ENCODE peak calls at places on chromosome 5, in seven cellular contexts. One of them, this sample, is unnamed.

GRCh38 chr5:179143446-179143845 is 83.3 kb downstream of the ZNF354C start:
- DNase-seq in transverse colon: no peak
- DNase-seq in HCT116: peak; percentile 36
- DNase-seq in stomach: no peak
- DNase-seq in esophagus muscularis mucosa: no peak
- DNase-seq in sigmoid colon: no peak
- DNase-seq in K562: peak; percentile 34
- DNase-seq in this sample: no peak

GRCh38 chr5:146390469-146390868 is 51.8 kb downstream of the POU4F3 start:
- DNase-seq in K562: peak; percentile 37
- DNase-seq in sigmoid colon: no peak
- DNase-seq in HCT116: peak; percentile 6
- DNase-seq in esophagus muscularis mucosa: no peak
- DNase-seq in stomach: no peak
- DNase-seq in transverse colon: no peak
- DNase-seq in this sample: no peak

GRCh38 chr5:66561366-66561990 is 34.7 kb upstream of the MAST4 start:
- DNase-seq in transverse colon: no peak
- DNase-seq in HCT116: no peak
- DNase-seq in stomach: no peak
- DNase-seq in esophagus muscularis mucosa: no peak
- DNase-seq in K562: no peak
- DNase-seq in sigmoid colon: no peak
- DNase-seq in this sample: no peak

GRCh38 chr5:14399054-14399657 is 182.4 kb upstream of the OTULINL start:
- DNase-seq in K562: peak; percentile 54
- DNase-seq in stomach: no peak
- DNase-seq in transverse colon: no peak
- DNase-seq in esophagus muscularis mucosa: no peak
- DNase-seq in HCT116: peak; percentile 21
- DNase-seq in sigmoid colon: no peak
- DNase-seq in this sample: peak; percentile 25

GRCh38 chr5:150574818-150575537 is 65.5 kb upstream of the SYNPO start:
- DNase-seq in stomach: no peak
- DNase-seq in sigmoid colon: peak; percentile 56
- DNase-seq in esophagus muscularis mucosa: no peak
- DNase-seq in K562: no peak
- DNase-seq in transverse colon: no peak
- DNase-seq in HCT116: no peak
- DNase-seq in this sample: no peak

GRCh38 chr5:71974622-71975021 is 132.7 kb upstream of the MAP1B start:
- DNase-seq in HCT116: no peak
- DNase-seq in K562: no peak
- DNase-seq in sigmoid colon: no peak
- DNase-seq in transverse colon: no peak
- DNase-seq in esophagus muscularis mucosa: peak; percentile 89
- DNase-seq in stomach: no peak
- DNase-seq in this sample: no peak

GRCh38 chr5:54738118-54738972 is 220.8 kb downstream of the SNX18 start:
- DNase-seq in K562: peak; percentile 94
- DNase-seq in HCT116: no peak
- DNase-seq in esophagus muscularis mucosa: peak; percentile 91
- DNase-seq in transverse colon: peak; percentile 60
- DNase-seq in sigmoid colon: peak; percentile 82
- DNase-seq in stomach: peak; percentile 77
- DNase-seq in this sample: no peak

GRCh38 chr5:31913796-31914188 is 260.3 kb downstream of the GOLPH3 start:
- DNase-seq in stomach: no peak
- DNase-seq in transverse colon: no peak
- DNase-seq in HCT116: no peak
- DNase-seq in sigmoid colon: no peak
- DNase-seq in esophagus muscularis mucosa: no peak
- DNase-seq in K562: no peak
- DNase-seq in this sample: no peak

GRCh38 chr5:107570805-107571531 is 99.8 kb downstream of the EFNA5 start:
- DNase-seq in sigmoid colon: no peak
- DNase-seq in stomach: peak; percentile 31
- DNase-seq in HCT116: no peak
- DNase-seq in transverse colon: peak; percentile 55
- DNase-seq in esophagus muscularis mucosa: no peak
- DNase-seq in K562: no peak
- DNase-seq in this sample: no peak

GRCh38 chr5:145943674-145944121 is 7.3 kb downstream of the SH3RF2 start:
- DNase-seq in K562: peak; percentile 38
- DNase-seq in sigmoid colon: no peak
- DNase-seq in esophagus muscularis mucosa: no peak
- DNase-seq in stomach: peak; percentile 56
- DNase-seq in HCT116: peak; percentile 23
- DNase-seq in transverse colon: peak; percentile 44
- DNase-seq in this sample: no peak

GRCh38 chr5:133709074-133709676 is 96.8 kb upstream of the FSTL4 start:
- DNase-seq in stomach: no peak
- DNase-seq in sigmoid colon: peak; percentile 47
- DNase-seq in K562: no peak
- DNase-seq in transverse colon: no peak
- DNase-seq in HCT116: no peak
- DNase-seq in esophagus muscularis mucosa: no peak
- DNase-seq in this sample: no peak

GRCh38 chr5:104247260-104247659 is 684.7 kb upstream of the NUDT12 start:
- DNase-seq in stomach: no peak
- DNase-seq in transverse colon: peak; percentile 9
- DNase-seq in esophagus muscularis mucosa: no peak
- DNase-seq in HCT116: no peak
- DNase-seq in K562: peak; percentile 1
- DNase-seq in sigmoid colon: no peak
- DNase-seq in this sample: no peak

GRCh38 chr5:116640236-116640635 is 65.6 kb upstream of the SEMA6A start:
- DNase-seq in esophagus muscularis mucosa: no peak
- DNase-seq in transverse colon: no peak
- DNase-seq in sigmoid colon: no peak
- DNase-seq in stomach: no peak
- DNase-seq in K562: no peak
- DNase-seq in HCT116: no peak
- DNase-seq in this sample: no peak

GRCh38 chr5:154813736-154814135 is 36.7 kb downstream of the FAXDC2 start:
- DNase-seq in sigmoid colon: no peak
- DNase-seq in HCT116: no peak
- DNase-seq in esophagus muscularis mucosa: no peak
- DNase-seq in stomach: no peak
- DNase-seq in transverse colon: no peak
- DNase-seq in K562: no peak
- DNase-seq in this sample: no peak

GRCh38 chr5:14501353-14502162 is 80.0 kb upstream of the OTULINL start:
- DNase-seq in sigmoid colon: no peak
- DNase-seq in esophagus muscularis mucosa: no peak
- DNase-seq in stomach: no peak
- DNase-seq in HCT116: no peak
- DNase-seq in K562: no peak
- DNase-seq in transverse colon: no peak
- DNase-seq in this sample: no peak

GRCh38 chr5:50715001-50715400 is 48.6 kb downstream of the PARP8 start:
- DNase-seq in HCT116: no peak
- DNase-seq in sigmoid colon: no peak
- DNase-seq in K562: no peak
- DNase-seq in esophagus muscularis mucosa: no peak
- DNase-seq in transverse colon: no peak
- DNase-seq in stomach: no peak
- DNase-seq in this sample: no peak

GRCh38 chr5:68656936-68657857 is 436.6 kb upstream of the SLC30A5 start:
- DNase-seq in transverse colon: no peak
- DNase-seq in K562: no peak
- DNase-seq in sigmoid colon: no peak
- DNase-seq in stomach: no peak
- DNase-seq in esophagus muscularis mucosa: no peak
- DNase-seq in HCT116: no peak
- DNase-seq in this sample: no peak

GRCh38 chr5:119318256-119318914 is 37.4 kb upstream of the TNFAIP8 start:
- DNase-seq in stomach: no peak
- DNase-seq in esophagus muscularis mucosa: no peak
- DNase-seq in HCT116: no peak
- DNase-seq in sigmoid colon: no peak
- DNase-seq in K562: peak; percentile 68
- DNase-seq in transverse colon: no peak
- DNase-seq in this sample: no peak

GRCh38 chr5:1161108-1161831 is 40.1 kb upstream of the SLC6A19 start:
- DNase-seq in esophagus muscularis mucosa: no peak
- DNase-seq in sigmoid colon: no peak
- DNase-seq in transverse colon: peak; percentile 65
- DNase-seq in K562: no peak
- DNase-seq in stomach: peak; percentile 56
- DNase-seq in HCT116: peak; percentile 69
- DNase-seq in this sample: peak; percentile 78

GRCh38 chr5:179129607-179130071 is 69.5 kb downstream of the ZNF354C start:
- DNase-seq in HCT116: no peak
- DNase-seq in transverse colon: no peak
- DNase-seq in stomach: no peak
- DNase-seq in esophagus muscularis mucosa: no peak
- DNase-seq in K562: no peak
- DNase-seq in sigmoid colon: no peak
- DNase-seq in this sample: no peak

DNA sequence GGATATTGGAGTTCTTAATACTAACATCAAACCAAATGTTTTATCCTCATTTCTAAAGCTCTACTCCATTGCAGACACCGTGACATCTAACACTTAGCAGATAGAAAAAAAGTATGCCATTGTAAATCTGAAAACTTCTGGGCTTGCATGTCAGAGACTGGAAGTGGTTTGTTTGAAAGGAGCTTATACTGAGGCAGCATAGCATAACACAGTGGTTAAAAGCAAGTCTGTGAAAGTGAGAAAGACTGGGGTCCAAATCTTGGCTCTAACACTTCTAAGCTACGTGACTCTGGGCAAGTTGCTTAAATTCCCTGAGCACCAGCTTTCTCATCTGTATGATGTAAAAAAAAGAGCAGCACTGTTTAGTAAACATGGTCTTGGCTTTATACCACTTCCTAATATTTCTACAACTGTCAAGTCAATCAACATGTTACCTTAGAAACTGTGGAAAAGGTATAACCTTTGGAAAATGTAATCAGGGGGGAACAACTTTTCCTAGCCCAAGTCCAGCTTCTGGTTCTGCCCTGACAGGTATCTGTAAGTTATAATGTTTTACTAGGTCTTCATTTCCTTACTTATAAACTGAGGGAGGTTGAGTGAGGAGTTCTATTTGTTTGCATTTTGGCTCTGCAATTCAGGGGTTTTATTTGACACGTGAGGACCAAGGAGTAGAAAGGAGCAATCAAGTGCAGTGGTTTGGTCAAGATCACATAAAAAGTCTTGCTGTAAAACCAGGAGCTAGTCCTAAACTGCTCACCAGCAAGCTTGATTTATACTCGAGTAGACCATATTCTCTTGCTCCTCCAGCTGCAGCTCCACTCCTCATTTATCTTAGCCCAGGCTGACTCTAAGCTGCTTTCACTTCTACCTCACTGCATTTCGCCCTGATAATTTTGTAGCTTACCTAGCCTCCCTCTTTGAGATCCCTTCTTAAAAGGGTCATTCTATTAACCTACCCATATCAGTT is 541.0 kb downstream of the RAB3C start:
- DNase-seq in K562: no peak
- DNase-seq in transverse colon: no peak
- DNase-seq in stomach: no peak
- DNase-seq in esophagus muscularis mucosa: no peak
- DNase-seq in sigmoid colon: peak; percentile 72
- DNase-seq in HCT116: no peak
- DNase-seq in this sample: no peak
- TF ChIP-seq POLR2AphosphoS5 in K562: no peak
- TF ChIP-seq POLR2AphosphoS5 in transverse colon: peak; percentile 36
- TF ChIP-seq POLR2AphosphoS5 in stomach: no peak
- TF ChIP-seq POLR2AphosphoS5 in esophagus muscularis mucosa: no peak
- TF ChIP-seq POLR2AphosphoS5 in sigmoid colon: peak; percentile 40
- TF ChIP-seq POLR2AphosphoS5 in HCT116: no peak
- TF ChIP-seq POLR2AphosphoS5 in this sample: no peak

DNA sequence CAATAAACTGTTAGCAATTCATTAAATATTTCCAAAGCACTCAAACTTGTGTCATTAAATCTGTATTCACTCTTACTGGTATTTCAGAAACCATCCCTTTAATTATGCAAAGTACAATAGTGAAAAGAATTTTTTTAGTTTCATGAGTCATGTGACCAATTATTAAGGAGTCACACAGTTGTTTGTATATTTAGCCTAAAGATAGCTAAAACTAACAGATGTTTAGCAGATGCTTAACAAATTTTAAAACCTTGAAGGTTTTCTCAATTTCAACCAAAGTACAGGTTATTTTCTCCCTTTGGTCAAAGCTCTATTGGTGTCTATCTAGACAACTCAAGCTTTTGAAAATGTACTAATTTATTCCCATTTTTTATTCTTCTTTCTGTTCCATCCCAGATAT is 44.1 kb downstream of the PJA2 start:
- DNase-seq in sigmoid colon: no peak
- DNase-seq in stomach: no peak
- DNase-seq in esophagus muscularis mucosa: no peak
- DNase-seq in HCT116: no peak
- DNase-seq in transverse colon: no peak
- DNase-seq in K562: no peak
- DNase-seq in this sample: no peak
- H3K27ac ChIP-seq in sigmoid colon: no peak overlapping the region
- H3K27ac ChIP-seq in stomach: no peak overlapping the region
- H3K27ac ChIP-seq in esophagus muscularis mucosa: no peak overlapping the region
- H3K27ac ChIP-seq in HCT116: no peak overlapping the region
- H3K27ac ChIP-seq in transverse colon: no peak overlapping the region
- H3K27ac ChIP-seq in K562: no peak overlapping the region
- H3K27ac ChIP-seq in this sample: no peak overlapping the region

GRCh38 chr5:151678713-151679112 is 8.0 kb downstream of the SPARC start:
- DNase-seq in sigmoid colon: peak; percentile 45
- DNase-seq in K562: no peak
- DNase-seq in esophagus muscularis mucosa: no peak
- DNase-seq in transverse colon: no peak
- DNase-seq in HCT116: no peak
- DNase-seq in stomach: no peak
- DNase-seq in this sample: no peak

GRCh38 chr5:151678146-151678545 is 8.6 kb downstream of the SPARC start:
- DNase-seq in K562: no peak
- DNase-seq in HCT116: no peak
- DNase-seq in stomach: no peak
- DNase-seq in sigmoid colon: peak; percentile 65
- DNase-seq in transverse colon: no peak
- DNase-seq in esophagus muscularis mucosa: no peak
- DNase-seq in this sample: no peak

GRCh38 chr5:151676719-151677118 is 10.0 kb downstream of the SPARC start:
- DNase-seq in HCT116: no peak
- DNase-seq in transverse colon: no peak
- DNase-seq in sigmoid colon: no peak
- DNase-seq in esophagus muscularis mucosa: no peak
- DNase-seq in stomach: no peak
- DNase-seq in K562: no peak
- DNase-seq in this sample: no peak

GRCh38 chr5:151675225-151675955 is 11.3 kb downstream of the SPARC start:
- DNase-seq in HCT116: no peak
- DNase-seq in esophagus muscularis mucosa: no peak
- DNase-seq in stomach: no peak
- DNase-seq in sigmoid colon: peak; percentile 41
- DNase-seq in K562: no peak
- DNase-seq in transverse colon: no peak
- DNase-seq in this sample: no peak

GRCh38 chr5:151675956-151676712 is 10.6 kb downstream of the SPARC start:
- DNase-seq in esophagus muscularis mucosa: no peak
- DNase-seq in HCT116: no peak
- DNase-seq in transverse colon: no peak
- DNase-seq in K562: no peak
- DNase-seq in sigmoid colon: peak; percentile 56
- DNase-seq in stomach: no peak
- DNase-seq in this sample: no peak
- TF ChIP-seq POLR2A in esophagus muscularis mucosa: no peak
- TF ChIP-seq POLR2A in HCT116: no peak
- TF ChIP-seq POLR2A in transverse colon: no peak
- TF ChIP-seq POLR2A in K562: no peak
- TF ChIP-seq POLR2A in sigmoid colon: no peak
- TF ChIP-seq POLR2A in stomach: no peak
- TF ChIP-seq POLR2A in this sample: no peak

GRCh38 chr5:138491669-138492551 is 26.6 kb downstream of the EGR1 start:
- DNase-seq in stomach: peak; percentile 93
- DNase-seq in K562: peak; percentile 90
- DNase-seq in transverse colon: peak; percentile 89
- DNase-seq in esophagus muscularis mucosa: peak; percentile 95
- DNase-seq in sigmoid colon: peak; percentile 97
- DNase-seq in HCT116: peak; percentile 60
- DNase-seq in this sample: peak; percentile 90
- TF ChIP-seq POLR2AphosphoS5 in stomach: no peak
- TF ChIP-seq POLR2AphosphoS5 in K562: peak; percentile 62
- TF ChIP-seq POLR2AphosphoS5 in transverse colon: peak; percentile 51
- TF ChIP-seq POLR2AphosphoS5 in esophagus muscularis mucosa: peak; percentile 66
- TF ChIP-seq POLR2AphosphoS5 in sigmoid colon: peak; percentile 5
- TF ChIP-seq POLR2AphosphoS5 in HCT116: peak; percentile 63
- TF ChIP-seq POLR2AphosphoS5 in this sample: peak; percentile 30

This sample was measured in prostate gland.